ENCODE peak calls at places on chromosomes 11 and 22, in eight cellular contexts. One of them, this sample, is unnamed.

GRCh38 chr11:122765487-122766131 is 72.7 kb upstream of the CRTAM start:
- DNase-seq in T-helper 17 cell: no peak
- DNase-seq in Ammon's horn: no peak
- DNase-seq in endothelial cell: no peak
- DNase-seq in activated CD4-positive, alpha-beta T cell treated with anti-CD3 and anti-CD28 coated beads, Interleukin-2, amount 50 U/mL, for 1 hour: no peak
- DNase-seq in stomach: no peak
- DNase-seq in stimulated activated CD8-positive, alpha-beta memory T cell treated with anti-CD3 and anti-CD28 coated beads, Interleukin-4, amount 100 ng/mL, for 1 hour: no peak
- DNase-seq in right lobe of liver: no peak
- DNase-seq in this sample: no peak

GRCh38 chr22:24834845-24835570 is 29.0 kb downstream of the SGSM1 start:
- DNase-seq in stimulated activated CD8-positive, alpha-beta memory T cell treated with anti-CD3 and anti-CD28 coated beads, Interleukin-4, amount 100 ng/mL, for 1 hour: no peak
- DNase-seq in endothelial cell: peak
- DNase-seq in T-helper 17 cell: no peak
- DNase-seq in stomach: no peak
- DNase-seq in activated CD4-positive, alpha-beta T cell treated with anti-CD3 and anti-CD28 coated beads, Interleukin-2, amount 50 U/mL, for 1 hour: no peak
- DNase-seq in right lobe of liver: no peak
- DNase-seq in Ammon's horn: no peak
- DNase-seq in this sample: no peak

GRCh38 chr11:34427171-34427805 is 11.4 kb upstream of the CAT start:
- DNase-seq in stimulated activated CD8-positive, alpha-beta memory T cell treated with anti-CD3 and anti-CD28 coated beads, Interleukin-4, amount 100 ng/mL, for 1 hour: no peak
- DNase-seq in right lobe of liver: no peak
- DNase-seq in activated CD4-positive, alpha-beta T cell treated with anti-CD3 and anti-CD28 coated beads, Interleukin-2, amount 50 U/mL, for 1 hour: no peak
- DNase-seq in endothelial cell: no peak
- DNase-seq in stomach: no peak
- DNase-seq in T-helper 17 cell: no peak
- DNase-seq in Ammon's horn: no peak
- DNase-seq in this sample: no peak

GRCh38 chr11:35101223-35101622 is 37.7 kb upstream of the CD44 start:
- DNase-seq in endothelial cell: no peak
- DNase-seq in stomach: no peak
- DNase-seq in Ammon's horn: no peak
- DNase-seq in activated CD4-positive, alpha-beta T cell treated with anti-CD3 and anti-CD28 coated beads, Interleukin-2, amount 50 U/mL, for 1 hour: no peak
- DNase-seq in stimulated activated CD8-positive, alpha-beta memory T cell treated with anti-CD3 and anti-CD28 coated beads, Interleukin-4, amount 100 ng/mL, for 1 hour: no peak
- DNase-seq in T-helper 17 cell: no peak
- DNase-seq in right lobe of liver: no peak
- DNase-seq in this sample: no peak

GRCh38 chr11:76596652-76597051 is 73.9 kb downstream of the LRRC32 start:
- DNase-seq in stimulated activated CD8-positive, alpha-beta memory T cell treated with anti-CD3 and anti-CD28 coated beads, Interleukin-4, amount 100 ng/mL, for 1 hour: no peak
- DNase-seq in T-helper 17 cell: no peak
- DNase-seq in Ammon's horn: no peak
- DNase-seq in endothelial cell: no peak
- DNase-seq in stomach: no peak
- DNase-seq in activated CD4-positive, alpha-beta T cell treated with anti-CD3 and anti-CD28 coated beads, Interleukin-2, amount 50 U/mL, for 1 hour: no peak
- DNase-seq in right lobe of liver: no peak
- DNase-seq in this sample: no peak

GRCh38 chr11:304061-304506 is 3.5 kb upstream of the IFITM2 start:
- DNase-seq in T-helper 17 cell: no peak
- DNase-seq in right lobe of liver: no peak
- DNase-seq in stomach: no peak
- DNase-seq in Ammon's horn: no peak
- DNase-seq in endothelial cell: no peak
- DNase-seq in activated CD4-positive, alpha-beta T cell treated with anti-CD3 and anti-CD28 coated beads, Interleukin-2, amount 50 U/mL, for 1 hour: no peak
- DNase-seq in stimulated activated CD8-positive, alpha-beta memory T cell treated with anti-CD3 and anti-CD28 coated beads, Interleukin-4, amount 100 ng/mL, for 1 hour: no peak
- DNase-seq in this sample: no peak

GRCh38 chr22:38657248-38657909 is 941 bp downstream of the CBY1 start:
- DNase-seq in activated CD4-positive, alpha-beta T cell treated with anti-CD3 and anti-CD28 coated beads, Interleukin-2, amount 50 U/mL, for 1 hour: peak
- DNase-seq in Ammon's horn: no peak
- DNase-seq in T-helper 17 cell: peak
- DNase-seq in right lobe of liver: peak
- DNase-seq in stomach: no peak
- DNase-seq in endothelial cell: peak
- DNase-seq in stimulated activated CD8-positive, alpha-beta memory T cell treated with anti-CD3 and anti-CD28 coated beads, Interleukin-4, amount 100 ng/mL, for 1 hour: no peak
- DNase-seq in this sample: no peak

GRCh38 chr11:16969010-16970004 is 44.9 kb downstream of the PLEKHA7 start:
- DNase-seq in right lobe of liver: no peak
- DNase-seq in T-helper 17 cell: no peak
- DNase-seq in stomach: no peak
- DNase-seq in stimulated activated CD8-positive, alpha-beta memory T cell treated with anti-CD3 and anti-CD28 coated beads, Interleukin-4, amount 100 ng/mL, for 1 hour: no peak
- DNase-seq in endothelial cell: no peak
- DNase-seq in Ammon's horn: no peak
- DNase-seq in activated CD4-positive, alpha-beta T cell treated with anti-CD3 and anti-CD28 coated beads, Interleukin-2, amount 50 U/mL, for 1 hour: no peak
- DNase-seq in this sample: no peak

GRCh38 chr11:20599424-20600346 is at the start of gene SLC6A5:
- DNase-seq in right lobe of liver: peak
- DNase-seq in stimulated activated CD8-positive, alpha-beta memory T cell treated with anti-CD3 and anti-CD28 coated beads, Interleukin-4, amount 100 ng/mL, for 1 hour: no peak
- DNase-seq in activated CD4-positive, alpha-beta T cell treated with anti-CD3 and anti-CD28 coated beads, Interleukin-2, amount 50 U/mL, for 1 hour: no peak
- DNase-seq in stomach: no peak
- DNase-seq in T-helper 17 cell: no peak
- DNase-seq in endothelial cell: peak
- DNase-seq in Ammon's horn: no peak
- DNase-seq in this sample: no peak

GRCh38 chr11:62439785-62440602 is 21.2 kb downstream of the SCGB1A1 start:
- DNase-seq in right lobe of liver: no peak
- DNase-seq in stimulated activated CD8-positive, alpha-beta memory T cell treated with anti-CD3 and anti-CD28 coated beads, Interleukin-4, amount 100 ng/mL, for 1 hour: no peak
- DNase-seq in stomach: no peak
- DNase-seq in T-helper 17 cell: no peak
- DNase-seq in activated CD4-positive, alpha-beta T cell treated with anti-CD3 and anti-CD28 coated beads, Interleukin-2, amount 50 U/mL, for 1 hour: no peak
- DNase-seq in endothelial cell: no peak
- DNase-seq in Ammon's horn: no peak
- DNase-seq in this sample: no peak

GRCh38 chr11:67266424-67267187 is at the start of gene GRK2:
- DNase-seq in activated CD4-positive, alpha-beta T cell treated with anti-CD3 and anti-CD28 coated beads, Interleukin-2, amount 50 U/mL, for 1 hour: no peak
- DNase-seq in Ammon's horn: no peak
- DNase-seq in T-helper 17 cell: peak
- DNase-seq in stimulated activated CD8-positive, alpha-beta memory T cell treated with anti-CD3 and anti-CD28 coated beads, Interleukin-4, amount 100 ng/mL, for 1 hour: no peak
- DNase-seq in endothelial cell: peak
- DNase-seq in right lobe of liver: peak
- DNase-seq in stomach: peak
- DNase-seq in this sample: no peak

GRCh38 chr22:17117890-17118289 is 3.3 kb downstream of the TMEM121B start:
- DNase-seq in stomach: no peak
- DNase-seq in endothelial cell: no peak
- DNase-seq in right lobe of liver: no peak
- DNase-seq in T-helper 17 cell: no peak
- DNase-seq in activated CD4-positive, alpha-beta T cell treated with anti-CD3 and anti-CD28 coated beads, Interleukin-2, amount 50 U/mL, for 1 hour: no peak
- DNase-seq in Ammon's horn: no peak
- DNase-seq in stimulated activated CD8-positive, alpha-beta memory T cell treated with anti-CD3 and anti-CD28 coated beads, Interleukin-4, amount 100 ng/mL, for 1 hour: no peak
- DNase-seq in this sample: no peak

GRCh38 chr11:13223112-13223511 is 54.5 kb upstream of the BMAL1 start:
- DNase-seq in endothelial cell: no peak
- DNase-seq in stomach: no peak
- DNase-seq in Ammon's horn: no peak
- DNase-seq in right lobe of liver: no peak
- DNase-seq in stimulated activated CD8-positive, alpha-beta memory T cell treated with anti-CD3 and anti-CD28 coated beads, Interleukin-4, amount 100 ng/mL, for 1 hour: no peak
- DNase-seq in activated CD4-positive, alpha-beta T cell treated with anti-CD3 and anti-CD28 coated beads, Interleukin-2, amount 50 U/mL, for 1 hour: no peak
- DNase-seq in T-helper 17 cell: no peak
- DNase-seq in this sample: no peak

GRCh38 chr22:29625090-29625825 is 21.8 kb downstream of the NF2 start:
- DNase-seq in Ammon's horn: peak
- DNase-seq in activated CD4-positive, alpha-beta T cell treated with anti-CD3 and anti-CD28 coated beads, Interleukin-2, amount 50 U/mL, for 1 hour: peak
- DNase-seq in stimulated activated CD8-positive, alpha-beta memory T cell treated with anti-CD3 and anti-CD28 coated beads, Interleukin-4, amount 100 ng/mL, for 1 hour: no peak
- DNase-seq in T-helper 17 cell: no peak
- DNase-seq in right lobe of liver: peak
- DNase-seq in stomach: peak
- DNase-seq in endothelial cell: peak
- DNase-seq in this sample: no peak

GRCh38 chr11:103851166-103851651 is 185.2 kb upstream of the DDI1 start:
- DNase-seq in T-helper 17 cell: no peak
- DNase-seq in activated CD4-positive, alpha-beta T cell treated with anti-CD3 and anti-CD28 coated beads, Interleukin-2, amount 50 U/mL, for 1 hour: no peak
- DNase-seq in stimulated activated CD8-positive, alpha-beta memory T cell treated with anti-CD3 and anti-CD28 coated beads, Interleukin-4, amount 100 ng/mL, for 1 hour: no peak
- DNase-seq in right lobe of liver: no peak
- DNase-seq in endothelial cell: no peak
- DNase-seq in Ammon's horn: no peak
- DNase-seq in stomach: no peak
- DNase-seq in this sample: no peak

GRCh38 chr11:13260196-13260962 is 17.2 kb upstream of the BMAL1 start:
- DNase-seq in activated CD4-positive, alpha-beta T cell treated with anti-CD3 and anti-CD28 coated beads, Interleukin-2, amount 50 U/mL, for 1 hour: no peak
- DNase-seq in stomach: no peak
- DNase-seq in right lobe of liver: no peak
- DNase-seq in Ammon's horn: no peak
- DNase-seq in T-helper 17 cell: no peak
- DNase-seq in stimulated activated CD8-positive, alpha-beta memory T cell treated with anti-CD3 and anti-CD28 coated beads, Interleukin-4, amount 100 ng/mL, for 1 hour: no peak
- DNase-seq in endothelial cell: no peak
- DNase-seq in this sample: no peak

GRCh38 chr11:123382555-123383074 is 47.5 kb upstream of the GRAMD1B start:
- DNase-seq in endothelial cell: no peak
- DNase-seq in Ammon's horn: no peak
- DNase-seq in T-helper 17 cell: no peak
- DNase-seq in activated CD4-positive, alpha-beta T cell treated with anti-CD3 and anti-CD28 coated beads, Interleukin-2, amount 50 U/mL, for 1 hour: no peak
- DNase-seq in right lobe of liver: no peak
- DNase-seq in stimulated activated CD8-positive, alpha-beta memory T cell treated with anti-CD3 and anti-CD28 coated beads, Interleukin-4, amount 100 ng/mL, for 1 hour: no peak
- DNase-seq in stomach: no peak
- DNase-seq in this sample: no peak

GRCh38 chr22:22034469-22035132 is 52.0 kb upstream of the TOP3B start:
- DNase-seq in right lobe of liver: no peak
- DNase-seq in stimulated activated CD8-positive, alpha-beta memory T cell treated with anti-CD3 and anti-CD28 coated beads, Interleukin-4, amount 100 ng/mL, for 1 hour: no peak
- DNase-seq in activated CD4-positive, alpha-beta T cell treated with anti-CD3 and anti-CD28 coated beads, Interleukin-2, amount 50 U/mL, for 1 hour: no peak
- DNase-seq in Ammon's horn: no peak
- DNase-seq in stomach: no peak
- DNase-seq in T-helper 17 cell: no peak
- DNase-seq in endothelial cell: no peak
- DNase-seq in this sample: no peak

GRCh38 chr11:1727861-1728260 is 22.5 kb downstream of the IFITM10 start:
- DNase-seq in T-helper 17 cell: no peak
- DNase-seq in activated CD4-positive, alpha-beta T cell treated with anti-CD3 and anti-CD28 coated beads, Interleukin-2, amount 50 U/mL, for 1 hour: no peak
- DNase-seq in stomach: no peak
- DNase-seq in endothelial cell: no peak
- DNase-seq in Ammon's horn: no peak
- DNase-seq in stimulated activated CD8-positive, alpha-beta memory T cell treated with anti-CD3 and anti-CD28 coated beads, Interleukin-4, amount 100 ng/mL, for 1 hour: no peak
- DNase-seq in right lobe of liver: no peak
- DNase-seq in this sample: no peak

GRCh38 chr11:69060005-69060404 is 11.3 kb downstream of the TPCN2 start:
- DNase-seq in right lobe of liver: no peak
- DNase-seq in activated CD4-positive, alpha-beta T cell treated with anti-CD3 and anti-CD28 coated beads, Interleukin-2, amount 50 U/mL, for 1 hour: no peak
- DNase-seq in stomach: no peak
- DNase-seq in stimulated activated CD8-positive, alpha-beta memory T cell treated with anti-CD3 and anti-CD28 coated beads, Interleukin-4, amount 100 ng/mL, for 1 hour: no peak
- DNase-seq in T-helper 17 cell: no peak
- DNase-seq in endothelial cell: no peak
- DNase-seq in Ammon's horn: peak
- DNase-seq in this sample: no peak

GRCh38 chr11:61068581-61068980 is 33.7 kb upstream of the CD5 start:
- DNase-seq in activated CD4-positive, alpha-beta T cell treated with anti-CD3 and anti-CD28 coated beads, Interleukin-2, amount 50 U/mL, for 1 hour: no peak
- DNase-seq in stomach: no peak
- DNase-seq in stimulated activated CD8-positive, alpha-beta memory T cell treated with anti-CD3 and anti-CD28 coated beads, Interleukin-4, amount 100 ng/mL, for 1 hour: no peak
- DNase-seq in endothelial cell: no peak
- DNase-seq in right lobe of liver: no peak
- DNase-seq in Ammon's horn: no peak
- DNase-seq in T-helper 17 cell: no peak
- DNase-seq in this sample: no peak

GRCh38 chr22:46297151-46297819 is 615 bp downstream of the GTSE1 start:
- DNase-seq in stomach: no peak
- DNase-seq in Ammon's horn: no peak
- DNase-seq in activated CD4-positive, alpha-beta T cell treated with anti-CD3 and anti-CD28 coated beads, Interleukin-2, amount 50 U/mL, for 1 hour: peak
- DNase-seq in right lobe of liver: peak
- DNase-seq in T-helper 17 cell: no peak
- DNase-seq in endothelial cell: peak
- DNase-seq in stimulated activated CD8-positive, alpha-beta memory T cell treated with anti-CD3 and anti-CD28 coated beads, Interleukin-4, amount 100 ng/mL, for 1 hour: no peak
- DNase-seq in this sample: no peak

GRCh38 chr11:31214337-31214736 is 155.2 kb downstream of the DCDC1 start:
- DNase-seq in stimulated activated CD8-positive, alpha-beta memory T cell treated with anti-CD3 and anti-CD28 coated beads, Interleukin-4, amount 100 ng/mL, for 1 hour: no peak
- DNase-seq in Ammon's horn: no peak
- DNase-seq in endothelial cell: no peak
- DNase-seq in right lobe of liver: no peak
- DNase-seq in activated CD4-positive, alpha-beta T cell treated with anti-CD3 and anti-CD28 coated beads, Interleukin-2, amount 50 U/mL, for 1 hour: no peak
- DNase-seq in T-helper 17 cell: no peak
- DNase-seq in stomach: no peak
- DNase-seq in this sample: no peak